ENCODE peak calls at places on chromosomes 11 and 22, in six cellular contexts. N, S, R, K, I and L are unnamed samples.

GRCh38 chr11:112523477-112523876 is 262.8 kb upstream of the PLET1 start:
- DNase-seq in R (peak; percentile 6), K (peak; percentile 42), S (no peak), N (peak; percentile 5), I (no peak), L (no peak)

GRCh38 chr22:42500836-42501179 is 18.8 kb downstream of the RRP7A start:
- DNase-seq in I (no peak), N (no peak), K (no peak), S (no peak), R (no peak), L (no peak)

GRCh38 chr11:114359342-114359741 is 41.0 kb downstream of the C11orf71 start:
- DNase-seq in N (no peak), I (no peak), S (no peak), K (no peak), R (peak; percentile 25), L (no peak)

GRCh38 chr11:12248330-12248729 is 129.0 kb upstream of the PARVA start:
- DNase-seq in S (no peak), I (no peak), R (peak; percentile 76), K (peak; percentile 96), N (no peak), L (peak; percentile 92)

GRCh38 chr11:118913411-118914125 is 12.2 kb downstream of the BCL9L start:
- DNase-seq in K (no peak), S (peak; percentile 88), N (no peak), R (no peak), I (no peak), L (no peak)

GRCh38 chr11:70854891-70855556 is 397.4 kb downstream of the SHANK2 start:
- DNase-seq in S (no peak), N (no peak), I (no peak), R (no peak), K (peak; percentile 26), L (no peak)

GRCh38 chr11:78850078-78850477 is 275.4 kb upstream of the NARS2 start:
- DNase-seq in S (no peak), K (no peak), R (no peak), N (no peak), I (no peak), L (no peak)

GRCh38 chr11:16357776-16358175 is 1.4 kb upstream of the SOX6 start:
- DNase-seq in R (no peak), K (no peak), S (no peak), I (no peak), N (no peak), L (no peak)

DNA sequence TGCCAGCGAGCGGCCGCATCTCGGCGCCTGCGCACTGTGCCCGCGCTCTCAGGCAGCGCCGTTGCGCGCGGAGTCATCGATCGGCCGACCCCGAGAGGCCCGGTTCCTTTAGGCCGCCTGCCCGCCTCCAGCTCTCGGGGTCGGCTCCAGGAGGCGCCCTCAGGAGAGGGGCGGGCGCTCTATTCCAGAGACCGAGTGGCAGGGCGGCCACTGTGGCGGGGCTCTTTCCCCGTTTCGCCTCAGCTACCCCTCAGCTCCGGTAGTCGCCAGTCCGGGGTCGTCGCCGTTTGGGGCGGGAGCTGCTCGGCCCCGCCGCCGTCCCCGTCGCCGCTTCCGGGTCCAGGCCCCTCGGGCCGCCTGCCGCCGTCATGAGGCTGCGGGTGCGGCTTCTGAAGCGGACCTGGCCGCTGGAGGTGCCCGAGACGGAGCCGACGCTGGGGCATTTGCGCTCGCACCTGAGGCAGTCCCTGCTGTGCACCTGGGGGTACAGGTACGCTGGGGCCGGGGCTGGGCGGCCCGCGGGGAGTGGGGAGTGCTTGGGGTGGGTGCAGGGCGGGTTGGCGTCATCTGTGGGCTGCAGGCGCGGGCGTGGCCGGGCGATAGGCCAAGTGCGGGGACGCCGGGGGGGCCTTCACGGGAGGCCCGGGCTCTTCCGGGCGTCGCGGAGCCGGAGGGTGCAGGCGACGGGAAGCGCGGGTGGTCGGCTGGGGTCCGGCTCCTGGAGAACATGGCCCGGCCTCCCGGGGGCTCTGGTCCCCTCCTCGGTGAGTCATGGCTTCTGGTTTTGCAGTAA is at the start of gene FBXO7:
- DNase-seq in I (peak; percentile 92), S (peak; percentile 90), K (peak; percentile 91), R (peak; percentile 96), N (peak; percentile 88), L (peak; percentile 94)
- TF ChIP-seq CTCF in I (peak; percentile 13), S (peak; percentile 23), K (no peak), R (peak; percentile 24), N (peak; percentile 24), L (peak; percentile 43)

DNA sequence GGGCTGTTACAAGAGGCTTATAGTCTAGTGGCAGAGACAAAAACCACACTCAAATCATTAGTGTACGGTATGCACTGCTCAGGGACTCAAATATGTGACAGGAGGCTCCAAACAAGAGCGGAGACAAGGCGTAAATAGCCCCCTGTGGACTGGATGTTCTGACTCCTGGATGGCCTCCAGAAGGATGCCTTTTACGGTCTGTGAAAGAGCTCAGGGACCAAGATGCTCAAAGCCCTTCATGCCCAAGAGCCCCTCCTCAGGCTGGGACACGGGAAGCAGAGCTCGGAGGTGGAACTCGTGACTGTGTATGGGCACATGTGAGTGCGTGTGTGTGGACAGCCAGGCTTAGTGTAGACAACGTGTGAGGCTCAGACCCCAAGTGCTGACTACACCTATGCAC is 9.7 kb downstream of the PPM1F start:
- DNase-seq in R (peak; percentile 24), S (no peak), I (no peak), N (peak; percentile 8), K (no peak), L (no peak)
- H3K4me3 ChIP-seq in R (no peak overlapping the region), S (no peak overlapping the region), I (no peak overlapping the region), N (no peak overlapping the region), K (no peak overlapping the region), L (no peak overlapping the region)

DNA sequence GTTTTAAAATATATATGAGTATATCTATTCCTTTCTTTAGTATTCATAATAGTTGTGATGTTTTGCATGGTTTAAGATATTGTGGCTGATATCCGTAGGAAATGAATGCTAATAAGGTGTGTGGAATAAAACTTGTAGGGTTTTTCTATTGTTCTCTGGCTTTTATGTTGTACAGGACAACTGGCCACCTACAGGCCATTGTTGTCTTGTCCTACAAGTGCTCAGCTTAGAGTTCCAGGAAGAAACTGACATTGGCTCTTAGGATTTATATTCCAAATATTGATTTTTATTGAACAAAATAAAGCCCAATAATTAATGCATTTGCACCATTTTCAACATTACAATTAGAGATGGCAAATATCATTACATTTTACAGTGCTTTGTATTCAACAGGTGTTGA is 512.8 kb upstream of the TENM4 start:
- DNase-seq in N (no peak), I (no peak), R (no peak), K (no peak), S (no peak), L (no peak)
- TF ChIP-seq CTCF in N (no peak), I (no peak), R (no peak), K (no peak), S (no peak), L (no peak)

DNA sequence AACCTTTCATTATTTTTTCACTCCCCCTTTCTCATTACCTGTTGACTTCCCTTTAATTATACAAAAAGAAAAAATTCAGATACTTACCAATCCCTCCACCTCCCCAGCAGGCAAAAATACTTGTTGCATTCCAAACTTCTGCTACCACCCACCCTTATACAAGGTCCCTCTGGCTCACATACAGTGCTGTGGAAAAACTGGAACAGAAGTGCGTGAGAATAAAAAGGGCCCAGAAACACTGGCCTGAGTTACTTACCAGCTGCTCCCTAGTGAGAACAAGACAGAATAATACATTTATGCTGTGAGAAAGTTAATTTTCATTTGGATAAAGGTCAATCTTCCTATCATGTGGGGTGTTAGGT is 46.9 kb upstream of the RAPSN start:
- DNase-seq in N (no peak), I (no peak), K (no peak), S (no peak), R (no peak), L (no peak)
- H3K4me3 ChIP-seq in N (no peak overlapping the region), I (no peak overlapping the region), K (no peak overlapping the region), S (no peak overlapping the region), R (no peak overlapping the region), L (no peak overlapping the region)

DNA sequence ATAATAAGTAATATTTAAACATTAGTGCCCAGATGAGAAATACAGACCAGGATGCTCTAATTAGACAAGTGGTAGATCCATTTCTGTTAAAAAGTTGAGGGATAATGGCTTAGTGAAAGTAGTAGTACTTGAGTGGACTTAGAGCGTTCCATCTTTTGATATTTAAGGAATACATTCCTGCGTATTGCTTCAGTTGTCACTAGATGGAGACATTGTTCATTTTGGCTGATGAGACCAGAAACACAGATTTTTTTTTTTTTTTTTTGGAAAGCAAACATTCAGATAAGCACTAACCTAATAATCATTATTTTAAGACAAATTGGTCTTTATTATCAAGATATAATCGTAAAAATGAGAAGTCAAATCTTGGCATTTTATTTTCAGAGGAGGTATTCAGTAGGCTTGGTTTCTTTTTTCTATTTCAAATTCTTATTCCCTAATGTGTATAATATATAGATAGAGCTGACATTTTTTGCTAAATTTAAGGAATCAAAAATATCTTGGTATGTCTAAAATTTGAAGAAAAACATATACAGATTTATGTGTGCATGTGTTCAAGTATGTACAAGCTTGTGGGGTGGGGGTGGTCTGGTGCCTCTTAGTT is 92.9 kb downstream of the DYNC2H1 start:
- DNase-seq in S (no peak), K (no peak), R (peak; percentile 69), I (peak; percentile 15), N (peak; percentile 61), L (peak; percentile 53)
- TF ChIP-seq CTCF in S (no peak), K (peak; percentile 18), R (peak; percentile 74), I (peak; percentile 64), N (peak; percentile 89), L (peak; percentile 73)

GRCh38 chr11:907668-908067 is 2.9 kb downstream of the CHID1 start:
- DNase-seq in K (no peak), S (no peak), R (no peak), I (no peak), N (no peak), L (no peak)
- H3K4me3 ChIP-seq in K (no peak overlapping the region), S (no peak overlapping the region), R (no peak overlapping the region), I (no peak overlapping the region), N (no peak overlapping the region), L (no peak overlapping the region)

GRCh38 chr11:106974831-106975230 is 43.4 kb downstream of the GUCY1A2 start:
- DNase-seq in I (no peak), K (no peak), S (no peak), R (peak; percentile 43), N (no peak), L (no peak)
- TF ChIP-seq CTCF in I (peak; percentile 11), K (no peak), S (no peak), R (peak; percentile 35), N (peak; percentile 8), L (no peak)

DNA sequence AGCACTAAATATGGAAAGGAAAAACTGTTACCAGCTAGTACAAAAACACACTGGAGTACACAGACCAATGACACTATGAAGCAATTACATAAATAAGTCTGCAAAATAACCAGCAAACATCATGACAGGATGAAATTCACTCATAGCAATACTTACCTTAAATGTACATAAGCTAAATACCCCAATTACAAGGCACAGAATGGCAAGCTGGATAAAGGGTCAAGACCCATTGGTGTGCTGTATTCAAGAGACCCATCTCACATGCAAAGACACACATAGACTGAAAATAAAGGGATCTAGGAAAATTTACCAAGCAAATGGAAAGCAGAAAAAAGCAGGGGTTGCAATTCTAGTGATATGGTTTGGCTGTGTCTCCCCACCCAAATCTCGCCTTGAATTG is 44.0 kb upstream of the CALCA start:
- DNase-seq in K (no peak), S (no peak), N (no peak), I (no peak), R (no peak), L (no peak)
- H3K4me3 ChIP-seq in K (no peak overlapping the region), S (no peak overlapping the region), N (no peak overlapping the region), I (no peak overlapping the region), R (no peak overlapping the region), L (no peak overlapping the region)

DNA sequence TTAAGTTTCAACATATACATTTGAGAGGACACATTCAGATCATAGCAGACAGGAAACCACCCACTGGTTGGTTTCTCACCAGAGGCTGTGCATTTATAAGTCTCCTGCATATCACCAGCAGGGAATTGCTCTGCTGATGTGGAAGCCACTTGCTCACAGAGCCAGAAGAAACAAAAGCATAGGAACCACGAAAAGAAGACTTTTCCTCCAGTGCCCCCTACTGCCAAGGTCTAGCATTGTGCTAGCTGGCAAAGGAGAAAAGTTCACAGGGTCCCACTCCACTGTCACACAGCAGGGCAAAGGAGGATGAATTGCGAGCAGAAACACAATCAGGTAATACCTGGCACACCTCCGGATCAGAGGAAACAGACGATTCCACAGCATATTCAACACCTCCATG is 28.9 kb upstream of the ISX start:
- DNase-seq in N (no peak), K (no peak), R (no peak), S (no peak), I (no peak), L (no peak)
- TF ChIP-seq CTCF in N (no peak), K (no peak), R (no peak), S (no peak), I (peak; percentile 48), L (no peak)